ENCODE peak calls at places on chromosomes 2 and 18, in seven cellular contexts. H is osteocyte, Y is RWPE1, D is fibroblast of mammary gland, L is right lobe of liver, W is MM.1S, K is uterus. F is an unnamed sample.

GRCh38 chr2:146837857-146838256 is 1007.0 kb upstream of the ACVR2A start:
- DNase-seq in H (no peak), Y (peak), D (peak), L (no peak), W (no peak), K (no peak), F (no peak)

GRCh38 chr18:77102246-77103040 is 30.1 kb downstream of the MBP start:
- DNase-seq in H (no peak), Y (no peak), D (peak), L (no peak), W (peak), K (no peak), F (no peak)

GRCh38 chr2:203352604-203353255 is 24.5 kb downstream of the ABI2 start:
- DNase-seq in H (no peak), Y (no peak), D (no peak), L (no peak), W (no peak), K (no peak), F (no peak)

GRCh38 chr18:27899893-27900292 is 277.0 kb downstream of the CDH2 start:
- DNase-seq in H (no peak), Y (no peak), D (no peak), L (no peak), W (no peak), K (no peak), F (no peak)

GRCh38 chr2:3037196-3038194 is 340.1 kb downstream of the EIPR1 start:
- DNase-seq in H (peak), Y (no peak), D (no peak), L (peak), W (no peak), K (no peak), F (no peak)

GRCh38 chr2:152715854-152716428 is 1.3 kb downstream of the PRPF40A start:
- DNase-seq in H (no peak), Y (peak), D (peak), L (no peak), W (peak), K (no peak), F (no peak)

GRCh38 chr2:71299507-71299906 is 32.1 kb upstream of the ZNF638 start:
- DNase-seq in H (no peak), Y (peak), D (peak), L (no peak), W (no peak), K (no peak), F (no peak)

GRCh38 chr2:224887159-224887558 is 155.1 kb downstream of the DOCK10 start:
- DNase-seq in H (no peak), Y (no peak), D (peak), L (no peak), W (no peak), K (no peak), F (no peak)

GRCh38 chr2:25115902-25116301 is 52.5 kb downstream of the POMC start:
- DNase-seq in H (no peak), Y (no peak), D (peak), L (no peak), W (no peak), K (no peak), F (no peak)

GRCh38 chr2:156619021-156619539 is 182.9 kb downstream of the GPD2 start:
- DNase-seq in H (no peak), Y (no peak), D (no peak), L (no peak), W (no peak), K (no peak), F (no peak)

DNA sequence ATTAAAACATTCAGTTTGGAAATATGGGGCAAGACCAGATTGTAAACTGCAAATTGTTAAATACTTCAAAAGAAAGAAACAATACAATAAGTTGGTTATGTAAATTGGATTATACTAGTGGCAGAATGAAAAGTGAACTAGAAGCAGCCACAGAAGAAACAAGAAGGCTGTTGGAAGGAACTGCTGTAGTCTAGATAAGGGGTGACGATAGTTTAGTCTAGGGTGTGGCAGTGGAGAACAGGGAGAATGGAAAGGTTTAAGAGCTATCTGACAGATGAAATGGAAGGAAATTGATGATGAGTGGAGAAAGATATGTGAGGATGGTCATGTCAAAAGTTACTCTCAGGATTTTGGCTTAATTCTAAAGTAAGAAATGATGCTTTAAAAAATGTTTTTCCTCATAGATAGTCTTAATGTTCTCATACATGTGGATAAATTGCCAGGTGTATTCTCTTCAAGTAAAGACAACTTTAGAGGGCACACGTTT is 179.7 kb downstream of the GPD2 start:
- DNase-seq in H (no peak), Y (no peak), D (no peak), L (no peak), W (no peak), K (no peak), F (no peak)
- TF ChIP-seq CTCF in H (no peak), Y (no peak), D (no peak), L (no peak), W (no peak), K (no peak), F (no peak)

GRCh38 chr2:219448776-219449476 is 14.3 kb downstream of the SPEG start:
- DNase-seq in H (no peak), Y (no peak), D (no peak), L (no peak), W (no peak), K (no peak), F (no peak)
- TF ChIP-seq CTCF in H (no peak), Y (no peak), D (no peak), L (no peak), W (no peak), K (no peak), F (no peak)

DNA sequence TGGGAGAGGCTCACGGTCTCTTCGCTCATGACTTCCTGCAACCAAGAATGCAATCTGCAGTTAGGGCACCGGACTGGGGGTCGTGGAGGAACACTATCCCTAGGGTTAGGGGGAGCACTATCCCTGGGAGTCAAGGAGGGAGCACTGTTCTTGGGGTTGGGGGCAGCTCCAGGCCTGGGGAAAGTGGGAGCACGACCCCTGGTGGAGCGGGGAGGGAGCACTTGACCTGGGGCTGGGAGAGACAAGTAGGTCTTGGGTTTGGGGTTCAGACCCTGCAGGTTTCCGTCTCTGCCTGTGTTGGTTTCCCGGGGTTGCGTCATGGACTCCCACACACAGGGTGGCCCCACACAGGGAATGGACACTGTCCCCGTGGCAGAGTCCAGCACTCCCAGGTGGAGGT is 133.6 kb downstream of the TPO start:
- DNase-seq in H (no peak), Y (no peak), D (no peak), L (no peak), W (no peak), K (no peak), F (no peak)
- TF ChIP-seq CTCF in H (no peak), Y (no peak), D (peak), L (no peak), W (peak), K (no peak), F (no peak)

GRCh38 chr2:69205491-69205890 is 181.5 kb downstream of the GFPT1 start:
- DNase-seq in H (no peak), Y (no peak), D (no peak), L (no peak), W (no peak), K (no peak), F (no peak)

GRCh38 chr2:69209482-69209881 is 177.5 kb downstream of the GFPT1 start:
- DNase-seq in H (no peak), Y (no peak), D (no peak), L (no peak), W (no peak), K (no peak), F (no peak)

GRCh38 chr2:69211111-69211510 is 175.9 kb downstream of the GFPT1 start:
- DNase-seq in H (no peak), Y (no peak), D (peak), L (no peak), W (no peak), K (no peak), F (no peak)

GRCh38 chr2:69210386-69210785 is 176.6 kb downstream of the GFPT1 start:
- DNase-seq in H (no peak), Y (no peak), D (peak), L (no peak), W (no peak), K (no peak), F (no peak)

DNA sequence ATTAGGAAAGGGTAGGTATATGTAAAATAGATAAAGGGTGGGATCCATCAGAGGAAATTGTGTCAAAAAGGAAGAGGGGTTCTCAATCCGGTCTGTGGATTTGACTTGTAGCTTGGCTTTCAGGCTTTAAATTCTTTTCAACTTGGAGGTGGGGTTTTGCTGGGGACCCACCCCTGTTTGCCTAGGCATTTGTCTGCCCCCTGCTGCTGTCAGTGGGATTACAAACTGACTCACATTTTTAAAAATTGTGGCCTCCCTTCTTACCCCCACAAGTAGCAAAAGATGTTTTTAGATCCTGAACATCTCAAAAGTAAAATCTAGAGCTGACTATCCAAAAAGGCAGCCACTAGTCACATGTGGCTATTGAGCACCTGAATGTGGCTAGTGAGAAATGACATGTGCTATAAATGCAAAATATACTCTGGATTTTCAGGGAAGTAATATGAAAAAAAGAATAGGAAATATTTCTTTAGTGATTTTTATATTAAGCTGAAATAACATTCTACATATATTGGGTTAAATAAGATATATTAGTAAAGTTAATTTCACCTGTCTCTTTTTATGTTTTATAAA is 178.9 kb downstream of the GFPT1 start:
- DNase-seq in H (no peak), Y (no peak), D (peak), L (no peak), W (no peak), K (no peak), F (no peak)
- TF ChIP-seq CTCF in H (peak), Y (no peak), D (peak), L (no peak), W (peak), K (no peak), F (peak)

GRCh38 chr18:58580623-58581022 is 48.3 kb downstream of the ALPK2 start:
- DNase-seq in H (peak), Y (no peak), D (peak), L (no peak), W (no peak), K (no peak), F (no peak)
- TF ChIP-seq CTCF in H (peak), Y (no peak), D (no peak), L (no peak), W (no peak), K (no peak), F (no peak)